ENCODE peak calls at places on chromosome 21, in ten cellular contexts. One of them, this sample, is unnamed. For H3K4me1, the result is how much of the 10 kb centered on the place peaks cover.

GRCh38 chr21:28069446-28069845 is 923.2 kb downstream of the LTN1 start:
- DNase-seq in fibroblast of lung: peak
- DNase-seq in CD8-positive, alpha-beta T cell: no peak
- DNase-seq in spleen: no peak
- DNase-seq in lower lobe of right lung: no peak
- DNase-seq in prostate gland: no peak
- DNase-seq in thoracic aorta: no peak
- DNase-seq in HAP-1: no peak
- DNase-seq in stomach: no peak
- DNase-seq in heart right ventricle: no peak
- DNase-seq in this sample: no peak

GRCh38 chr21:36699546-36700294 is 805 bp downstream of the SIM2 start:
- DNase-seq in lower lobe of right lung: no peak
- DNase-seq in fibroblast of lung: no peak
- DNase-seq in HAP-1: peak
- DNase-seq in heart right ventricle: no peak
- DNase-seq in CD8-positive, alpha-beta T cell: no peak
- DNase-seq in stomach: no peak
- DNase-seq in thoracic aorta: no peak
- DNase-seq in spleen: no peak
- DNase-seq in prostate gland: no peak
- DNase-seq in this sample: no peak

GRCh38 chr21:42310411-42311001 is 4.7 kb downstream of the TFF3 start:
- DNase-seq in stomach: no peak
- DNase-seq in lower lobe of right lung: no peak
- DNase-seq in CD8-positive, alpha-beta T cell: no peak
- DNase-seq in heart right ventricle: no peak
- DNase-seq in thoracic aorta: no peak
- DNase-seq in HAP-1: no peak
- DNase-seq in spleen: peak
- DNase-seq in prostate gland: no peak
- DNase-seq in fibroblast of lung: no peak
- DNase-seq in this sample: no peak

GRCh38 chr21:46397211-46397905 is 61.3 kb upstream of the DIP2A start:
- DNase-seq in HAP-1: no peak
- DNase-seq in spleen: no peak
- DNase-seq in CD8-positive, alpha-beta T cell: no peak
- DNase-seq in stomach: no peak
- DNase-seq in lower lobe of right lung: no peak
- DNase-seq in fibroblast of lung: no peak
- DNase-seq in prostate gland: no peak
- DNase-seq in thoracic aorta: no peak
- DNase-seq in heart right ventricle: no peak
- DNase-seq in this sample: no peak

GRCh38 chr21:28944296-28944695 is 48.4 kb downstream of the LTN1 start:
- DNase-seq in prostate gland: no peak
- DNase-seq in fibroblast of lung: peak
- DNase-seq in thoracic aorta: no peak
- DNase-seq in CD8-positive, alpha-beta T cell: no peak
- DNase-seq in spleen: no peak
- DNase-seq in stomach: no peak
- DNase-seq in HAP-1: no peak
- DNase-seq in lower lobe of right lung: no peak
- DNase-seq in heart right ventricle: no peak
- DNase-seq in this sample: no peak

GRCh38 chr21:27703806-27704205 is 736.9 kb upstream of the ADAMTS5 start:
- DNase-seq in spleen: no peak
- DNase-seq in thoracic aorta: no peak
- DNase-seq in HAP-1: no peak
- DNase-seq in prostate gland: no peak
- DNase-seq in fibroblast of lung: no peak
- DNase-seq in heart right ventricle: no peak
- DNase-seq in lower lobe of right lung: no peak
- DNase-seq in stomach: no peak
- DNase-seq in CD8-positive, alpha-beta T cell: no peak
- DNase-seq in this sample: no peak

GRCh38 chr21:46089285-46089684 is 8.6 kb upstream of the COL6A2 start:
- DNase-seq in prostate gland: no peak
- DNase-seq in stomach: no peak
- DNase-seq in fibroblast of lung: no peak
- DNase-seq in lower lobe of right lung: no peak
- DNase-seq in heart right ventricle: no peak
- DNase-seq in CD8-positive, alpha-beta T cell: no peak
- DNase-seq in HAP-1: no peak
- DNase-seq in spleen: no peak
- DNase-seq in thoracic aorta: no peak
- DNase-seq in this sample: no peak

GRCh38 chr21:41958886-41959563 is 5.2 kb upstream of the C2CD2 start:
- DNase-seq in lower lobe of right lung: no peak
- DNase-seq in fibroblast of lung: no peak
- DNase-seq in stomach: no peak
- DNase-seq in spleen: no peak
- DNase-seq in heart right ventricle: no peak
- DNase-seq in HAP-1: no peak
- DNase-seq in CD8-positive, alpha-beta T cell: no peak
- DNase-seq in prostate gland: no peak
- DNase-seq in thoracic aorta: peak
- DNase-seq in this sample: no peak

GRCh38 chr21:36479415-36480402 is at the start of gene CLDN14:
- DNase-seq in lower lobe of right lung: no peak
- DNase-seq in spleen: peak
- DNase-seq in stomach: peak
- DNase-seq in fibroblast of lung: peak
- DNase-seq in heart right ventricle: no peak
- DNase-seq in prostate gland: peak
- DNase-seq in thoracic aorta: no peak
- DNase-seq in CD8-positive, alpha-beta T cell: no peak
- DNase-seq in HAP-1: no peak
- DNase-seq in this sample: no peak

DNA sequence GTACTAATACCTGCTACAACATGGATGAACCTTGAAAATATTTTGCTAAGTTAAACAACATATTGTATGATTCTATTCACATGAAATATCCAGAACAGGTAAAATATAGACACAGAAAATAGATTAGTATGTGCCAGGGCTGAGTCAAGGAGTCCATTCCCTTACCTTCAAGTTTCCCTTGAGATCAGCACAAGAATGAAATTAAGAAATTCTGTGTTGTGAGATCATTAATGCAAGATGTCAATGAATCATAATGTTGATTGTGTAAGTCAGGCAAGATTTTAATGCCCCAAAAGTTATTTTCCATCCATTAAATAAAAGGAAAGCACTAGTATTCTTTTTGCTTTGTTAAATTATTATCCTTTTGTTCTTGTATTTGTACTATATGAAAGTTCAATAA is 139.4 kb downstream of the MRPL39 start:
- DNase-seq in stomach: no peak
- DNase-seq in HAP-1: no peak
- DNase-seq in heart right ventricle: no peak
- DNase-seq in CD8-positive, alpha-beta T cell: no peak
- DNase-seq in fibroblast of lung: no peak
- DNase-seq in spleen: no peak
- DNase-seq in thoracic aorta: no peak
- DNase-seq in lower lobe of right lung: no peak
- DNase-seq in prostate gland: no peak
- DNase-seq in this sample: no peak
- H3K4me1 ChIP-seq in stomach: under half
- H3K4me1 ChIP-seq in HAP-1: under half
- H3K4me1 ChIP-seq in heart right ventricle: under half
- H3K4me1 ChIP-seq in CD8-positive, alpha-beta T cell: under half
- H3K4me1 ChIP-seq in fibroblast of lung: under half
- H3K4me1 ChIP-seq in spleen: under half
- H3K4me1 ChIP-seq in thoracic aorta: under half
- H3K4me1 ChIP-seq in lower lobe of right lung: under half
- H3K4me1 ChIP-seq in prostate gland: under half
- H3K4me1 ChIP-seq in this sample: under half

DNA sequence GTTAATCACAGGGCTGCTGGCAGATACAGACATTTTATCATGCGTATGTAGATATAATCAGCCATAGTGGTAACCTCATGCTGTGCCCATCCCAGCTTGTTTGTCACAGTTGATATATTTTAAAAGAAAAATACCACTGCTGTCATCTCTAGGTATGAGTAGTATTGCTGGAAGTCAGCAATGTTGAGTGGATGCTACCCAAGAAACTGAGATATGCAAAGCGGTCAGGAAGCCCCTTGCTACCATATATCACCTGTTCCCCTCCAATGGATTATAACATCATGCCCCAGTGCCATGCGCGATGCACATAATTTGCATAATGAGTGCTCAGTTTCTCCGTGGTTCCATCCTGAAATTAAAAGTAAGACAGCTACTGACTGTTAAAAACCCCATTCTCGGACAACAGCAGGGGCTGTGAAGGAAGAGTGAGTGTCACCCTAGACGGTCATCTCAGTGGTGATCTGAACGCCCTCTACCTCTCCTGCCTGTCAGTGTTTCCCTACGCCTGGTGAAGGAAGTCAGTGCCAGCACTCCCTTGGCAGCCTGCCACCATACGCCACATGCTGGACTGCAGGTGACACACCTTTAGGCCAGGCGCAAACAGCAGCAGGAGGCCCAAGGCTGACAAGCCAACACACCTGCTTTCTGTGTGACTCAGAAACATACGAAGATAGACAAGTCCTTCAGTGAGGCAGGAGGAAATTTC is 2.7 kb downstream of the IL10RB start:
- DNase-seq in prostate gland: peak
- DNase-seq in stomach: peak
- DNase-seq in spleen: no peak
- DNase-seq in thoracic aorta: no peak
- DNase-seq in heart right ventricle: no peak
- DNase-seq in lower lobe of right lung: peak
- DNase-seq in CD8-positive, alpha-beta T cell: peak
- DNase-seq in HAP-1: no peak
- DNase-seq in fibroblast of lung: no peak
- DNase-seq in this sample: no peak
- H3K4me3 ChIP-seq in prostate gland: no peak
- H3K4me3 ChIP-seq in stomach: no peak
- H3K4me3 ChIP-seq in spleen: no peak
- H3K4me3 ChIP-seq in thoracic aorta: no peak
- H3K4me3 ChIP-seq in heart right ventricle: no peak
- H3K4me3 ChIP-seq in lower lobe of right lung: no peak
- H3K4me3 ChIP-seq in CD8-positive, alpha-beta T cell: no peak
- H3K4me3 ChIP-seq in HAP-1: no peak
- H3K4me3 ChIP-seq in fibroblast of lung: no peak
- H3K4me3 ChIP-seq in this sample: no peak

DNA sequence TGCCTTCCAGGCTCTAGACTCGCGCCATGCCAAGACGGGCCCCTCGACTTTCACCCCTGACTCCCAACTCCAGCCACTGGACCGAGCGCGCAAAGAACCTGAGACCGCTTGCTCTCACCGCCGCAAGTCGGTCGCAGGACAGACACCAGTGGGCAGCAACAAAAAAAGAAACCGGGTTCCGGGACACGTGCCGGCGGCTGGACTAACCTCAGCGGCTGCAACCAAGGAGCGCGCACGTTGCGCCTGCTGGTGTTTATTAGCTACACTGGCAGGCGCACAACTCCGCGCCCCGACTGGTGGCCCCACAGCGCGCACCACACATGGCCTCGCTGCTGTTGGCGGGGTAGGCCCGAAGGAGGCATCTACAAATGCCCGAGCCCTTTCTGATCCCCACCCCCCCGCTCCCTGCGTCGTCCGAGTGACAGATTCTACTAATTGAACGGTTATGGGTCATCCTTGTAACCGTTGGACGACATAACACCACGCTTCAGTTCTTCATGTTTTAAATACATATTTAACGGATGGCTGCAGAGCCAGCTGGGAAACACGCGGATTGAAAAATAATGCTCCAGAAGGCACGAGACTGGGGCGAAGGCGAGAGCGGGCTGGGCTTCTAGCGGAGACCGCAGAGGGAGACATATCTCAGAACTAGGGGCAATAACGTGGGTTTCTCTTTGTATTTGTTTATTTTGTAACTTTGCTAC is 2.0 kb upstream of the OLIG2 start:
- DNase-seq in CD8-positive, alpha-beta T cell: no peak
- DNase-seq in stomach: no peak
- DNase-seq in heart right ventricle: no peak
- DNase-seq in HAP-1: no peak
- DNase-seq in spleen: no peak
- DNase-seq in prostate gland: no peak
- DNase-seq in thoracic aorta: no peak
- DNase-seq in lower lobe of right lung: no peak
- DNase-seq in fibroblast of lung: no peak
- DNase-seq in this sample: no peak
- H3K4me1 ChIP-seq in CD8-positive, alpha-beta T cell: under half
- H3K4me1 ChIP-seq in stomach: under half
- H3K4me1 ChIP-seq in heart right ventricle: under half
- H3K4me1 ChIP-seq in HAP-1: under half
- H3K4me1 ChIP-seq in spleen: half or more
- H3K4me1 ChIP-seq in prostate gland: under half
- H3K4me1 ChIP-seq in thoracic aorta: under half
- H3K4me1 ChIP-seq in lower lobe of right lung: half or more
- H3K4me1 ChIP-seq in fibroblast of lung: under half
- H3K4me1 ChIP-seq in this sample: under half

GRCh38 chr21:15060776-15061175 is 4.0 kb downstream of the NRIP1 start:
- DNase-seq in stomach: no peak
- DNase-seq in CD8-positive, alpha-beta T cell: no peak
- DNase-seq in HAP-1: no peak
- DNase-seq in thoracic aorta: no peak
- DNase-seq in spleen: no peak
- DNase-seq in lower lobe of right lung: no peak
- DNase-seq in prostate gland: no peak
- DNase-seq in fibroblast of lung: peak
- DNase-seq in heart right ventricle: no peak
- DNase-seq in this sample: no peak

GRCh38 chr21:15063081-15063820 is 1.5 kb downstream of the NRIP1 start:
- DNase-seq in CD8-positive, alpha-beta T cell: peak
- DNase-seq in prostate gland: no peak
- DNase-seq in HAP-1: no peak
- DNase-seq in thoracic aorta: no peak
- DNase-seq in spleen: no peak
- DNase-seq in heart right ventricle: no peak
- DNase-seq in lower lobe of right lung: no peak
- DNase-seq in stomach: no peak
- DNase-seq in fibroblast of lung: peak
- DNase-seq in this sample: peak

GRCh38 chr21:15062566-15062965 is 2.2 kb downstream of the NRIP1 start:
- DNase-seq in HAP-1: no peak
- DNase-seq in thoracic aorta: no peak
- DNase-seq in lower lobe of right lung: no peak
- DNase-seq in stomach: no peak
- DNase-seq in CD8-positive, alpha-beta T cell: no peak
- DNase-seq in fibroblast of lung: peak
- DNase-seq in heart right ventricle: no peak
- DNase-seq in prostate gland: no peak
- DNase-seq in spleen: no peak
- DNase-seq in this sample: peak

GRCh38 chr21:15061284-15061683 is 3.5 kb downstream of the NRIP1 start:
- DNase-seq in fibroblast of lung: no peak
- DNase-seq in heart right ventricle: no peak
- DNase-seq in prostate gland: no peak
- DNase-seq in stomach: no peak
- DNase-seq in spleen: no peak
- DNase-seq in CD8-positive, alpha-beta T cell: no peak
- DNase-seq in HAP-1: no peak
- DNase-seq in thoracic aorta: no peak
- DNase-seq in lower lobe of right lung: no peak
- DNase-seq in this sample: no peak

DNA sequence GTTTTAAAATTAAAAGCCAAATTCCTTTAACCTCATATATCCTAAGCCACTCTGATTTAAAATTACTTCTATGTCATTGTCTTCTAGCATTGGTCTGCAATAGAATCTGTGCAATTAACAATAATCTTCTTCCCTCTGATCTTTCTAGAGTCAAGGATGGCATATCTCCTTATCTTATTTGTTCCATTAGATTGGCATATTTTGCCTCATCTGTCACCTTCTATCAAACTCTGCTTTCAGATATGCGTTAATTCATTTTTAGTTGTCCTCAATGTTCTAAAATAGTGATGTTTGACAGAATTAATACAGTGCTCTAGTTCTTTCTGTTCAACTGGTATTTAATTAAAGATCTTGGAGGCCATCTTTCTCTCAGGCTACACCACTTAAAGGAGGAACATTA is 3.1 kb downstream of the NRIP1 start:
- DNase-seq in thoracic aorta: no peak
- DNase-seq in heart right ventricle: no peak
- DNase-seq in lower lobe of right lung: no peak
- DNase-seq in fibroblast of lung: no peak
- DNase-seq in HAP-1: no peak
- DNase-seq in stomach: no peak
- DNase-seq in prostate gland: no peak
- DNase-seq in spleen: no peak
- DNase-seq in CD8-positive, alpha-beta T cell: no peak
- DNase-seq in this sample: no peak
- H3K4me3 ChIP-seq in thoracic aorta: no peak
- H3K4me3 ChIP-seq in heart right ventricle: no peak
- H3K4me3 ChIP-seq in lower lobe of right lung: peak
- H3K4me3 ChIP-seq in fibroblast of lung: peak
- H3K4me3 ChIP-seq in HAP-1: no peak
- H3K4me3 ChIP-seq in stomach: no peak
- H3K4me3 ChIP-seq in prostate gland: peak
- H3K4me3 ChIP-seq in spleen: no peak
- H3K4me3 ChIP-seq in CD8-positive, alpha-beta T cell: no peak
- H3K4me3 ChIP-seq in this sample: no peak

This sample was measured in naive thymus-derived CD4-positive, alpha-beta T cell.